ENCODE peak calls at places on chromosome 14, in five cellular contexts. U is tibial nerve, M is GM12864, V is heart left ventricle, N is stomach. F is an unnamed sample.

GRCh38 chr14:75050852-75051555 is at the start of gene MLH3:
- DNase-seq in V (peak; percentile 84), N (peak; percentile 81), U (peak; percentile 67), M (peak; percentile 53), F (peak; percentile 91)

GRCh38 chr14:29426083-29426482 is 501.6 kb downstream of the PRKD1 start:
- DNase-seq in V (no peak), U (no peak), N (no peak), M (no peak), F (no peak)

GRCh38 chr14:96267336-96267735 is 11.3 kb downstream of the BDKRB1 start:
- DNase-seq in M (no peak), N (no peak), U (no peak), V (no peak), F (no peak)

GRCh38 chr14:35438910-35439713 is 34.6 kb upstream of the NFKBIA start:
- DNase-seq in N (no peak), V (no peak), M (no peak), U (no peak), F (peak; percentile 32)

GRCh38 chr14:24379907-24380746 is 12.1 kb downstream of the NFATC4 start:
- DNase-seq in U (no peak), V (no peak), M (no peak), N (peak; percentile 16), F (no peak)

GRCh38 chr14:90382491-90383125 is 14.2 kb upstream of the CALM1 start:
- DNase-seq in U (peak; percentile 61), V (peak; percentile 74), M (no peak), N (peak; percentile 69), F (no peak)

GRCh38 chr14:45112886-45113772 is 21.2 kb downstream of the FKBP3 start:
- DNase-seq in V (no peak), U (no peak), M (no peak), N (no peak), F (no peak)

GRCh38 chr14:66119805-66120204 is 366.4 kb upstream of the CCDC196 start:
- DNase-seq in M (no peak), U (no peak), V (no peak), N (no peak), F (no peak)

GRCh38 chr14:36661506-36662257 is at the start of gene PAX9:
- DNase-seq in M (no peak), U (peak; percentile 89), V (peak; percentile 46), N (peak; percentile 78), F (peak; percentile 58)

GRCh38 chr14:104344815-104345214 is 206.4 kb downstream of the KIF26A start:
- DNase-seq in M (no peak), N (no peak), U (no peak), V (no peak), F (no peak)

GRCh38 chr14:99274346-99275221 is 2.6 kb upstream of the BCL11B start:
- DNase-seq in M (no peak), V (peak; percentile 44), N (peak; percentile 29), U (peak; percentile 22), F (peak; percentile 62)

GRCh38 chr14:73713206-73713803 is 879 bp downstream of the PNMA1 start:
- DNase-seq in U (no peak), V (no peak), M (no peak), N (no peak), F (no peak)

GRCh38 chr14:104927432-104927816 is 2.7 kb downstream of the PLD4 start:
- DNase-seq in M (no peak), V (no peak), U (no peak), N (no peak), F (no peak)

GRCh38 chr14:104317500-104317805 is 179.1 kb downstream of the KIF26A start:
- DNase-seq in N (peak; percentile 10), V (no peak), U (no peak), M (no peak), F (no peak)

GRCh38 chr14:61388173-61388975 is 67.0 kb downstream of the PRKCH start:
- DNase-seq in U (no peak), N (no peak), M (peak; percentile 57), V (no peak), F (peak; percentile 55)

GRCh38 chr14:63478024-63478423 is 65.2 kb downstream of the PPP2R5E start:
- DNase-seq in M (peak; percentile 77), U (no peak), N (no peak), V (no peak), F (peak; percentile 70)

GRCh38 chr14:55267816-55268215 is 3.4 kb upstream of the FBXO34 start:
- DNase-seq in U (no peak), V (no peak), M (no peak), N (no peak), F (no peak)

GRCh38 chr14:64889352-64889751 is 9.6 kb upstream of the SPTB start:
- DNase-seq in V (no peak), M (no peak), U (no peak), N (no peak), F (no peak)

GRCh38 chr14:103688906-103689902 is 26.0 kb downstream of the XRCC3 start:
- DNase-seq in U (no peak), V (peak; percentile 49), M (peak; percentile 89), N (no peak), F (peak; percentile 71)

GRCh38 chr14:73237219-73237785 is at the start of gene PAPLN:
- DNase-seq in U (peak; percentile 36), M (no peak), V (no peak), N (no peak), F (peak; percentile 60)

GRCh38 chr14:35384386-35385041 is 20.0 kb downstream of the NFKBIA start:
- DNase-seq in N (no peak), M (no peak), V (peak; percentile 52), U (peak; percentile 52), F (no peak)

GRCh38 chr14:36791402-36791801 is 129.7 kb downstream of the PAX9 start:
- DNase-seq in V (no peak), N (no peak), U (no peak), M (no peak), F (no peak)

GRCh38 chr14:92615451-92615850 is 101.9 kb downstream of the RIN3 start:
- DNase-seq in N (no peak), M (peak; percentile 15), U (no peak), V (no peak), F (peak; percentile 45)

GRCh38 chr14:66850258-66850897 is 338.9 kb upstream of the GARIN2 start:
- DNase-seq in N (no peak), M (no peak), V (no peak), U (no peak), F (no peak)

GRCh38 chr14:94893411-94894160 is 123.7 kb upstream of the GSC start:
- DNase-seq in M (no peak), V (no peak), U (no peak), N (no peak), F (no peak)

GRCh38 chr14:30553311-30553989 is 5.5 kb upstream of the G2E3 start:
- DNase-seq in M (no peak), U (no peak), V (no peak), N (no peak), F (no peak)

GRCh38 chr14:64702493-64703392 is 1.5 kb upstream of the PLEKHG3 start:
- DNase-seq in U (no peak), V (no peak), M (no peak), N (peak; percentile 80), F (no peak)

GRCh38 chr14:36518586-36519430 is 1.2 kb downstream of the NKX2-1 start:
- DNase-seq in U (no peak), M (no peak), V (no peak), N (no peak), F (peak; percentile 18)

GRCh38 chr14:34368971-34369665 is 92.9 kb downstream of the SPTSSA start:
- DNase-seq in M (no peak), U (no peak), N (no peak), V (no peak), F (no peak)

GRCh38 chr14:18688346-18688745 is 87.4 kb downstream of the OR11H12 start:
- DNase-seq in U (no peak), V (no peak), N (no peak), M (no peak), F (no peak)

GRCh38 chr14:47539065-47539464 is 136.3 kb downstream of the MDGA2 start:
- DNase-seq in U (no peak), V (no peak), M (no peak), N (no peak), F (no peak)

DNA sequence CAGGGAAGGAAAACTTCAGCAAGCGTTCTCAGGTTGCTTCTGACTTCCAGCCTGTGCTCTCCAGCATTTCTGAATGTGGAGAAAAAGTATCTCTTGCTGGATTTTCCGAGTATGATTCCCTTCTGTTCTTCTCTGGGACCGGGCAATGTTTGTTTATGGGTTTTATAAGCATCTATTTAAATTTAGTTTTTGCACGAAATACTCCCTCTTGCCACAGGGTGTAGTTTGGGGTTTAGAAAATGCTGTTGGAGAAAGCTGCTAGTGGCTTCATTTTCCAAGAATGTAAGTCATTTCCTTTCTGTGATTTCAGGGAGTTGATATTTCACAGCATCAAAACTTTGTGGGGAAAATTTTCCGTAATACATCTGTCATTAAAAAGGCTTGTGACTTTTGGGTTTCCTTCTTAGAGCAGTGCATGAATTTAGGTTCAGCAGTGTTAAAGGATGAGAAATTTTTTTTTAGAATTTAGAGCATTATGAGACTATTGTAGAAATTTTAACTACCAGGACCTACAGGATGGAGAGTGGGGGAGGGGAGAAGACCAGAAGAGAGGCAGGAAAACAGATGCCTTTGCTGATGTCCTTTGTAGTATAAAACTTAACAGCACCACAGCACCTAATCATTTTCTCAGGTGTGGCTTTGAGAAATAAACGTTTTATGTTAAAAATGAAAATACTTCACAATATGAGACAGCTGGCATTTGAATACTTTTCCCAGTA is 1.5 kb downstream of the FRMD6 start:
- DNase-seq in U (peak; percentile 41), V (peak; percentile 28), M (no peak), N (no peak), F (no peak)
- TF ChIP-seq CTCF in U (peak; percentile 40), V (peak; percentile 49), M (no peak), N (no peak), F (peak; percentile 12)

GRCh38 chr14:100388137-100389050 is 65.3 kb downstream of the SLC25A47 start:
- DNase-seq in U (no peak), V (no peak), M (no peak), N (no peak), F (no peak)
- TF ChIP-seq CTCF in U (no peak), V (no peak), M (no peak), N (no peak), F (no peak)

DNA sequence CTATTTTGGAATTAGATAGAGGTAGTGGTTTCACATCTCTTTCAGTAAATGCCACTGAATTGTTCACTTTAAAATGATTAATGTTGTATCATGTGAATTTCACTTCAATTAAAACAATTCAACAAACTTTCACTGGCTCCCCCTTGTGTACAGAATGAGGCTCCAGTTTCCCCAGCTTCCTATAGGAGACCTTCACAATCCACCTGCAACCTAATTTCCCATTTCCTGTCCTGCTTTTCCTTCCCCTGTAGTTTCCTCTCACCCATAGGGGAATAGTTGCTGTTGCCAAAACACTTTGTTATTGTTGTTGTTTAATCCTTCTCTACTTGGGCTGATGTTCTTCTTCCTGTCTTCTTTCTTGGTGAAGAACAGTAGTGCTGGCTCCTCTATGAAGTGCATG is 59.8 kb downstream of the NPAS3 start:
- DNase-seq in N (no peak), M (no peak), V (no peak), U (no peak), F (no peak)
- TF ChIP-seq CTCF in N (peak; percentile 14), M (peak; percentile 25), V (peak; percentile 53), U (peak; percentile 37), F (no peak)

DNA sequence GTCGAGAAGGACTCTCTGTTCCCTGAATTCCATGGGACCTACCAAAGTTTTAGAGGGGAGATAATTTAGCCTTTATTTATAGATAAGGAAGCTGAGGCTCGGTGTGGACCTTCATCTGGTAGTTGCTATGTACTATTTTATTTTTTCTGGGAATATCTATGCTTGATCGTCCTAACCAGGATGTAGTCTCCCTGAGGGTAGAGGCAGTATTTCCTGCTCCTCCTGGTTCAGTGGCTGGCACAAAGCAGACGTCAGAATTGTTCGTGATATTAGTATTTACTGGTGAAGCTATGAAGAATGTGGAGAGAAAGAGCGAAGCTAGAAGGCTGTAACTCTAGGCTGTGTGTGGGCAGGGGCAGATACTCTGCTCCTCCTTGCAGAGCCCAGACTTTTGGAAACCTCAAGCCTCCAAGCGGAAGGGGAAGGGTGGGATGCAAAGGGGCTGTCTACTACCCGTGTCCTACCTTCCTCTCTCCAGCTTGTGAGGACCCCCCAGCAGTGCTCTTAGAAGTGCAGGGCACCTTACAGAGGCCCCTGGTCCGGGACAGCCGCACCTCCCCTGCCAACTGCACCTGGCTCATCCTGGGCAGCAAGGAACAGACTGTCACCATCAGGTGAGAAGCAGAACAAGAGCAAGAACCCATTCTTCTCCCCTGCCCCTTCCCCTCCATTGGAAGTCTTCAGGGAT is 1.4 kb downstream of the LRP10 start:
- DNase-seq in N (no peak), M (no peak), U (no peak), V (no peak), F (no peak)
- TF ChIP-seq CTCF in N (no peak), M (no peak), U (no peak), V (no peak), F (no peak)